ENCODE peak calls at places on chromosomes 16 and 17, in four cellular contexts. E, M, J and R are unnamed samples. For H3K27me3, the result is how much of the 10 kb centered on the place peaks cover.

GRCh38 chr17:41724476-41725030 is 9.9 kb downstream of the HAP1 start:
- DNase-seq in E (no peak), M (no peak), J (no peak), R (no peak)

GRCh38 chr17:56838687-56839086 is 4.7 kb downstream of the DGKE start:
- DNase-seq in E (no peak), M (no peak), J (no peak), R (no peak)

GRCh38 chr17:63497708-63498483 is 21.0 kb downstream of the ACE start:
- DNase-seq in E (no peak), M (no peak), J (no peak), R (peak)

GRCh38 chr17:62916684-62917571 is 49.1 kb upstream of the TANC2 start:
- DNase-seq in E (no peak), M (no peak), J (no peak), R (no peak)

GRCh38 chr16:88508868-88509748 is 56.0 kb downstream of the ZFPM1 start:
- DNase-seq in E (no peak), M (no peak), J (no peak), R (peak)

GRCh38 chr16:20871258-20871657 is 28.9 kb downstream of the DCUN1D3 start:
- DNase-seq in E (no peak), M (no peak), J (no peak), R (no peak)

GRCh38 chr17:73641779-73642580 is 2.3 kb downstream of the SDK2 start:
- DNase-seq in E (no peak), M (no peak), J (no peak), R (no peak)

GRCh38 chr17:19785854-19786253 is 37.8 kb upstream of the ALDH3A1 start:
- DNase-seq in E (no peak), M (no peak), J (no peak), R (no peak)

GRCh38 chr16:14369734-14370598 is 260.1 kb downstream of the PARN start:
- DNase-seq in E (peak), M (no peak), J (peak), R (no peak)

GRCh38 chr17:5000237-5000639 is 2.5 kb downstream of the KIF1C start:
- DNase-seq in E (no peak), M (no peak), J (peak), R (no peak)

GRCh38 chr16:56115817-56116576 is 75.3 kb upstream of the GNAO1 start:
- DNase-seq in E (no peak), M (no peak), J (no peak), R (no peak)

GRCh38 chr17:3768341-3768740 is 32.6 kb downstream of the ITGAE start:
- DNase-seq in E (no peak), M (no peak), J (no peak), R (no peak)

GRCh38 chr17:16477255-16477654 is 14.7 kb downstream of the LRRC75A start:
- DNase-seq in E (peak), M (peak), J (peak), R (peak)

GRCh38 chr17:43917348-43918025 is 10.2 kb upstream of the MPP2 start:
- DNase-seq in E (no peak), M (peak), J (peak), R (peak)
- TF ChIP-seq CTCF in E (peak), M (peak), J (peak), R (peak)

DNA sequence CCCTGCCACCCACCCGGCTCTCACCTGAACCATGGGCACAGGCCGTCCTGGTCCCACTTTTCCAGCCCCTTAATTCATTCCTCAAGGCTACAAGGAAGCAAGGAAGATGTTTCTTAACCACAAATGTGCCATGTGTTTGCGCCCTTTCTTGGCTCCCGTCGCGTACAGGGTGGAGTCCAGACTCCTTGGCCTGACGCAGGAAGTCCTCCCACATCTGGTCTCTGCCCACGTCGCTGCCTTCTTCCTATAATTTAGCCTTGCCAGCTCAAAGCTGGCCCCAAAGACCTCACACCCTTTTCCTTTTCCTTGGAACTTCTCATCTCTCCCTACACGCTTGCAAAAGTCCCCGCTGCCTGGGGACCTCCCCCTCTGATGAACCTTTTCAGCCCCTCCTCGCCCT is 38.8 kb upstream of the BHLHA9 start:
- DNase-seq in E (peak), M (peak), J (peak), R (no peak)
- H3K27me3 ChIP-seq in E (under half), M (half or more), J (half or more), R (under half)

GRCh38 chr17:164536-165235 is 16.8 kb downstream of the DOC2B start:
- DNase-seq in E (peak), M (peak), J (peak), R (peak)
- H3K4me3 ChIP-seq in E (no peak), M (no peak), J (no peak), R (no peak)

GRCh38 chr16:85612191-85612800 is 826 bp upstream of the GSE1 start:
- DNase-seq in E (peak), M (peak), J (peak), R (peak)
- TF ChIP-seq CTCF in E (no peak), M (no peak), J (no peak), R (no peak)

GRCh38 chr16:2329532-2329931 is 11.0 kb downstream of the ABCA3 start:
- DNase-seq in E (no peak), M (no peak), J (no peak), R (no peak)
- H3K27me3 ChIP-seq in E (under half), M (under half), J (under half), R (under half)

GRCh38 chr16:81548901-81549546 is 104.4 kb downstream of the CMIP start:
- DNase-seq in E (no peak), M (no peak), J (no peak), R (no peak)

GRCh38 chr16:81550412-81550768 is 105.8 kb downstream of the CMIP start:
- DNase-seq in E (no peak), M (no peak), J (no peak), R (peak)

GRCh38 chr16:81548551-81548900 is 103.9 kb downstream of the CMIP start:
- DNase-seq in E (no peak), M (no peak), J (no peak), R (no peak)

GRCh38 chr16:81551141-81551808 is 106.7 kb downstream of the CMIP start:
- DNase-seq in E (peak), M (no peak), J (no peak), R (peak)

DNA sequence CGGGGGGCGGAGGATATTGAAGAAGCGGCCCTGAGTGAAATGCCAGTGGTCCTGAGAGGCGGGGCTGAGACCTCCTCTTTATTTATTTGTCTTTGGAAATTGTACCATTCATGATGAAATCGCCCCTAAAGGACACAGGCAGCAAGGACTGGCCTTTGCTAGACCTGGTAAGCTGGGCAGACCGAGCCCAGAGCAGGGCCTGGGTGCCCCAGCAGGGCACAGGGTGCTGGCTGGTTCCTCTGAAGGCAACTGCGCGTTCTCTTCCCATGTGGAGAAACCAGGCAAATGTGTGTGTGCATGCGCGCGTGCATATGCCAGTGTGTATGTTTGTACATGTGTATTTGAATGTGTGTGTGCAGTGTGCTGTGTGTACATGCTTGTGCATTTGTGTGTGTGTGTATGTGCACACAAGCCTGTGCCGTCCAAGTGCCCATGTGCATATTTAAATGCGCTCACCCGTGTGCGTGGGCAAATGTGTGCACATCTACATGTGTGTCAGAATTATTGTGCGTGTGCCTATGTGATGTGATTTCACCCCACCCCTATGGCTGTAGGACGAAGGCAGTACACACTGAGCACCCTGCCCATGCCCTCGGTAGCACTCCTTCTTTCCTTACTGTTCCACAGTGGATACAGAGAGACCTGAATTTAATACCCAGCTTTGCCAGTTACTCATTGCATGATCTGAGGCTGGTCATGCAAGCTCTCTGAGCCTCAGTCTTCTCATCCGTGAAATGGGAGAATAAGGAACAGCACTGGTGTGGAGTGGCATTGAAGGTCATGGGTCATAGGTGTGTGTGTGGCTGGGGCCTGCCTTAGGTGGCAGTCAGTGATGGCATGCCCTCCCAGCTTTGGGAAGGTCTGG is 105.2 kb downstream of the CMIP start:
- DNase-seq in E (no peak), M (no peak), J (no peak), R (no peak)
- H3K4me3 ChIP-seq in E (no peak), M (no peak), J (no peak), R (no peak)

GRCh38 chr17:8223356-8224063 is 13.1 kb upstream of the AURKB start:
- DNase-seq in E (no peak), M (peak), J (peak), R (peak)

GRCh38 chr17:8222380-8222629 is 11.9 kb upstream of the AURKB start:
- DNase-seq in E (no peak), M (no peak), J (no peak), R (no peak)

GRCh38 chr17:8221663-8222379 is 11.4 kb upstream of the AURKB start:
- DNase-seq in E (peak), M (peak), J (peak), R (peak)

GRCh38 chr17:8222630-8223355 is 12.4 kb upstream of the AURKB start:
- DNase-seq in E (peak), M (peak), J (peak), R (peak)

GRCh38 chr17:8220783-8221662 is 10.6 kb upstream of the AURKB start:
- DNase-seq in E (peak), M (peak), J (peak), R (peak)
- TF ChIP-seq CTCF in E (no peak), M (no peak), J (no peak), R (no peak)

DNA sequence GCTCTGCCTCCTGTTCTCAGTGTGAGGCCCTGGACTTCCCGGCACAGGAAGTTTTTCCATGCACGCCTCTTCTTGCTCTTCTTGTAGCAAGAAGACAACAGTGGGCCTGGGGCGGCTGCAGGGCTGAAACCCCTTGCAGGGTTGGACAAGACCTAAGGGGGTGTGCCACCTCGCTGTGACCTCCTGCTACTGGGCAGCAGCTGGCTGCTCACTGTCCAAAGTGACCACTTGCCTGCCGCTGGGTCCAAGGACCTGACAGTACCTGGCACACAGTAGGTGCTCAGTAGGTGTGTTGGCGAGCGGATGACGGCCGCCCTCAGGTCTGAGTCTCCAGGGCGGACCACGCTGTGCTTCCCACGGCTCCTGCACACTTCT is 331.5 kb downstream of the C16orf95 start:
- DNase-seq in E (no peak), M (no peak), J (no peak), R (no peak)
- H3K27me3 ChIP-seq in E (under half), M (under half), J (under half), R (under half)

GRCh38 chr16:28604186-28604565 is 5.7 kb downstream of the SULT1A1 start:
- DNase-seq in E (no peak), M (no peak), J (no peak), R (no peak)

GRCh38 chr16:28607116-28607623 is 2.7 kb downstream of the SULT1A1 start:
- DNase-seq in E (no peak), M (no peak), J (no peak), R (no peak)

GRCh38 chr16:28606291-28607115 is 3.3 kb downstream of the SULT1A1 start:
- DNase-seq in E (no peak), M (no peak), J (no peak), R (no peak)

GRCh38 chr16:28610595-28611270 is 889 bp upstream of the SULT1A1 start:
- DNase-seq in E (no peak), M (no peak), J (no peak), R (no peak)

DNA sequence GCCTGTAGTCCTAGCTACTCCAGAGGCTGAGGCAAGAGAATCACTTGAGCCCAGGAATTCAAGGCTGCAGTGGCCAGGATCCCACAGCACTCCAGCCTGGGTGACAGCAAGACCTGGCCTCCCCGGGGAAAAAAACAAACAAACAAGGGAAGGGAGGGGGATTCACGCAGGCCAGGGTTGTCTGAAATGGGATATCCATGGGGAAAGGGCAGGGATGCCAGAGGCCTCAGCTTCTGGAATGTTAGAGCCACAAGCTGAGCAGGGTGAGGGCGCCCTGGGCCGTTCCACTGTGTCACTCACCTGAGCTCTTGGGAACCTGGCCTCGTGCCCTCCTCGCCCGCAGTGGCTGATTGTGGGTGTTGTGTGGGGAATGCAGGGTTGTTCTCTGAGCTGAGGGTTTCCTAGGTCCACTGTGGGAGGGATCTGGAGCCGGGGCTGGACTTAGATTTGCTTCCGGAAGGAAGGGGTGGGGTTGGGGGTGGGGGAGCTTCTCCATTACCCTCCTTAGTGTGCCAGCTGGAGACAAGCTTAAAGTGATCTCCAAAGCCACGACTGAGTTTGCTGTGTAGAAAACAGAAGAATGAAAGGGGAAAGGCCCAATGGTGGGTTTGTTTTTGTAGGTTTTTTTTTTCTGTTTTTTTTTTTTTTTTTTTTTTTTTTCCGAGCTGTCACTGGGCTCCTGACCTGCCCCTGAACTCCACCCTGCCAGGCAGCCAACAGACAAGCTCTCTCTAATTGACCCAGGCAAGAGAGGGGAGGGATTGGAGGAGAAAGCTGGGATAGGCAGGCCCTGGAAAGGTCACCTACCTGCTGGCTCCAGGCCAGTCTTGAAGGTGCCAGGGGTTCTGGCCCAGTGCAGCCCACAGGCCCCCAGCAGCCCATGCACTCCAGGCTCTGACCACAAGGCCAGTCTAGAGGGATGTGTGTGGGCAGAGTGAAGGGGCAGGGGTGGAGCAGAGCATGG is at the start of gene SULT1A1:
- DNase-seq in E (peak), M (peak), J (peak), R (peak)
- H3K4me3 ChIP-seq in E (no peak), M (peak), J (peak), R (peak)

GRCh38 chr16:50806099-50807062 is 64.5 kb downstream of the CYLD start:
- DNase-seq in E (peak), M (peak), J (peak), R (peak)
- TF ChIP-seq CTCF in E (peak), M (peak), J (peak), R (peak)